ENCODE peak calls at places on chromosome 14, in four cellular contexts. D is A549, E is ovary, V is Peyer's patch. Y is an unnamed sample.

GRCh38 chr14:65718629-65719028 is 306.1 kb downstream of the FUT8 start:
- DNase-seq in D (no peak), E (no peak), V (no peak), Y (no peak)

GRCh38 chr14:104746951-104747481 is 5.9 kb upstream of the SIVA1 start:
- DNase-seq in D (no peak), E (no peak), V (no peak), Y (no peak)

GRCh38 chr14:102394717-102395378 is 32.1 kb downstream of the TECPR2 start:
- DNase-seq in D (no peak), E (no peak), V (no peak), Y (peak; percentile 34)

GRCh38 chr14:22560638-22561365 is 28.2 kb downstream of the DAD1 start:
- DNase-seq in D (no peak), E (no peak), V (no peak), Y (peak; percentile 52)

GRCh38 chr14:74829238-74829637 is 46.7 kb downstream of the PROX2 start:
- DNase-seq in D (no peak), E (no peak), V (no peak), Y (no peak)

GRCh38 chr14:39232554-39233415 is 930 bp upstream of the MIA2 start:
- DNase-seq in D (no peak), E (no peak), V (no peak), Y (no peak)

GRCh38 chr14:99986416-99986815 is 78.8 kb upstream of the EVL start:
- DNase-seq in D (no peak), E (no peak), V (no peak), Y (no peak)

GRCh38 chr14:61188936-61189808 is 92.0 kb downstream of the TMEM30B start:
- DNase-seq in D (peak; percentile 87), E (peak; percentile 57), V (no peak), Y (peak; percentile 38)

GRCh38 chr14:106652494-106652893 is 1126.1 kb downstream of the TMEM121 start:
- DNase-seq in D (no peak), E (no peak), V (no peak), Y (no peak)

GRCh38 chr14:94081386-94081820 is 293 bp downstream of the IFI27L1 start:
- DNase-seq in D (no peak), E (no peak), V (no peak), Y (no peak)

GRCh38 chr14:23643533-23644194 is 7.5 kb downstream of the DHRS2 start:
- DNase-seq in D (no peak), E (no peak), V (no peak), Y (no peak)

GRCh38 chr14:57089901-57090300 is 178.8 kb downstream of the EXOC5 start:
- DNase-seq in D (no peak), E (no peak), V (no peak), Y (no peak)

GRCh38 chr14:100234511-100234910 is 4.4 kb upstream of the YY1 start:
- DNase-seq in D (no peak), E (no peak), V (no peak), Y (no peak)

GRCh38 chr14:105384041-105384557 is 14.2 kb upstream of the TEX22 start:
- DNase-seq in D (no peak), E (no peak), V (no peak), Y (no peak)

GRCh38 chr14:103562385-103563088 is at the start of the genes BAG5 and COA8:
- DNase-seq in D (peak; percentile 84), E (peak; percentile 85), V (peak; percentile 93), Y (peak; percentile 82)

GRCh38 chr14:75554482-75554881 is 23.9 kb upstream of the FLVCR2 start:
- DNase-seq in D (no peak), E (no peak), V (no peak), Y (no peak)

GRCh38 chr14:86865934-86866333 is 1127.0 kb downstream of the GALC start:
- DNase-seq in D (no peak), E (no peak), V (no peak), Y (no peak)

GRCh38 chr14:65164825-65165135 is 62.5 kb upstream of the MAX start:
- DNase-seq in D (no peak), E (no peak), V (no peak), Y (no peak)

GRCh38 chr14:96130391-96130790 is 74.2 kb upstream of the BDKRB2 start:
- DNase-seq in D (no peak), E (no peak), V (no peak), Y (no peak)

GRCh38 chr14:91173867-91174266 is 60.0 kb downstream of the DGLUCY start:
- DNase-seq in D (no peak), E (no peak), V (no peak), Y (no peak)

GRCh38 chr14:23365353-23366162 is 586 bp upstream of the EFS start:
- DNase-seq in D (no peak), E (peak; percentile 54), V (no peak), Y (no peak)

GRCh38 chr14:103736546-103737431 is 21.2 kb downstream of the ZFYVE21 start:
- DNase-seq in D (no peak), E (no peak), V (no peak), Y (no peak)

GRCh38 chr14:59918824-59919581 is 941 bp upstream of the LRRC9 start:
- DNase-seq in D (peak; percentile 28), E (no peak), V (no peak), Y (no peak)

GRCh38 chr14:59920378-59920683 is 387 bp downstream of the LRRC9 start:
- DNase-seq in D (no peak), E (no peak), V (no peak), Y (no peak)

DNA sequence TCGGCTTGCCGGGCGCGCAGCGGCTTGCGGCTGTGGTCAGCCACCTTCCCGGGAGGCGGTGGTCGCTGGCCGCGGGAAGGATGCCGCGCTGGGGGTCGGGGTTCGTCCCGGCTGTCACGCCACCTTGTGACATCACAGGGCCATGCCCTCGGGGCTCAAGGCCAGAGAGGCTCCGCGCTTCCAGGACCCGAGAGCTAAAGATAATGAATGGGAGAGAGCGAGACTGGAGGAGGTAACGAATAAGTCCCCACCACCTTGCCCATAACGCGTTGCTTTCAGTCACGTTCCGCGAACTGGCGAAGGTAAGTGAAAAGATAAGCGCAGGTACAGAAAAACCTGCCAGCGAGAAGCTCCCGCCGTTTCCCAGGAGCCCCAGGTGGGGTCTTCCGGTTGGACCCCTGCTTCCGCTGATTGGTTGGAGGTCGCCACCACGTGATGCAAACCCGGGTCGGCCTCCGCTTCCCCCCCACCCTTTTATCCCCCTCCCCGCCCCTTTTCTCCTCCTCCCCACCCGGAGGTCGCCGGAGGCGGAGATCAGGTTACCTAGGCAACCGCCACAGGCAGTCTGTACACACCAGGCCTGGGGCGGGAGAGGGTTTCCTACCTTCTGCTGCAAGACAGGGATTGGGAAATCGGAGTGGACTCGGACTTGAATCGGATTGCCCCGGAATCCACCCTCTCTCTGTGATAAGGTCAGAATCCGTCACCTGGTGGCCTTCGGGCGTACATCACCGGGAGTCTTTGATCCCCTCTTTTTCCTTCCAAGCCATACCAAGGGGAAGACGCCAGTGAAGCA is at the start of gene LRRC9:
- DNase-seq in D (no peak), E (peak; percentile 26), V (peak; percentile 76), Y (peak; percentile 53)
- TF ChIP-seq CTCF in D (no peak), E (no peak), V (no peak), Y (no peak)

GRCh38 chr14:50045039-50045711 is 71.2 kb downstream of the VCPKMT start:
- DNase-seq in D (no peak), E (peak; percentile 25), V (peak; percentile 88), Y (peak; percentile 75)

GRCh38 chr14:50047274-50047676 is 69.1 kb downstream of the VCPKMT start:
- DNase-seq in D (no peak), E (no peak), V (peak; percentile 63), Y (no peak)

GRCh38 chr14:50041980-50042379 is 74.4 kb downstream of the VCPKMT start:
- DNase-seq in D (no peak), E (no peak), V (no peak), Y (no peak)

GRCh38 chr14:50045837-50046236 is 70.5 kb downstream of the VCPKMT start:
- DNase-seq in D (no peak), E (no peak), V (no peak), Y (no peak)

GRCh38 chr14:50044040-50044651 is 72.2 kb downstream of the VCPKMT start:
- DNase-seq in D (no peak), E (no peak), V (no peak), Y (no peak)
- H3K27ac ChIP-seq in D (peak overlapping the region; percentile 72), E (no peak overlapping the region), V (peak overlapping the region; percentile 84), Y (peak overlapping the region; percentile 52)

DNA sequence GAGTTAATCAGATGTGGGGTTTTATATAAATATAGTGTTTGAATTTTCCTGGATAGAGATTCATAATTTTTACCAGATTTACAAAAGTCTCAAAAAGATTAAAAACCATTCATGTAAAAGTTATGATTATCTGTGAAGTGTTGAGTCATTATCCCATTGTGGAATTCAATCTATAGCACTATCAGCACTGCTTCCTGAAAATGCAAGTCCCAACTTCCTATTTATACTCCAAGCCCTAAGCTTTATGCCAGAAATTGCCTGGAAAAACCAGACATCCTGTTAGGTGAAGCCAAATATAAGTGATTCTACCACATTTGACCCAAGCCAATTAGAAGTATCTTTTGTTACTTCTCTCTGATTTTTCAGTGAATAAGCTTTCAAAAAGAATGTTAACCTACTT is 129.1 kb downstream of the GPR135 start:
- DNase-seq in D (no peak), E (no peak), V (no peak), Y (no peak)
- H3K4me1 ChIP-seq in D (peaks cover 14% of the 10 kb centered on the region), E (peaks cover 15% of the 10 kb centered on the region), V (no peaks in the 10 kb centered on the region), Y (peaks cover 8% of the 10 kb centered on the region)

GRCh38 chr14:92950773-92951172 is 27.8 kb downstream of the CHGA start:
- DNase-seq in D (no peak), E (no peak), V (no peak), Y (no peak)
- TF ChIP-seq CTCF in D (no peak), E (no peak), V (no peak), Y (no peak)